ENCODE peak calls at places on chromosome 1, in six cellular contexts. One of them, this sample, is unnamed.

GRCh38 chr1:22452401-22452963 is 831 bp downstream of the ZBTB40 start:
- DNase-seq in esophagus squamous epithelium: no peak
- DNase-seq in spleen: no peak
- DNase-seq in MM.1S: peak; percentile 49
- DNase-seq in neural progenitor cell: no peak
- DNase-seq in heart right ventricle: no peak
- DNase-seq in this sample: no peak

GRCh38 chr1:234997201-234998173 is 131.2 kb downstream of the TOMM20 start:
- DNase-seq in esophagus squamous epithelium: peak; percentile 31
- DNase-seq in spleen: no peak
- DNase-seq in MM.1S: no peak
- DNase-seq in neural progenitor cell: no peak
- DNase-seq in heart right ventricle: peak; percentile 97
- DNase-seq in this sample: peak; percentile 94

GRCh38 chr1:151494741-151495281 is 16.4 kb upstream of the CGN start:
- DNase-seq in esophagus squamous epithelium: no peak
- DNase-seq in spleen: no peak
- DNase-seq in MM.1S: no peak
- DNase-seq in neural progenitor cell: peak; percentile 68
- DNase-seq in heart right ventricle: no peak
- DNase-seq in this sample: peak; percentile 90

GRCh38 chr1:68120136-68120791 is 69.8 kb upstream of the DIRAS3 start:
- DNase-seq in esophagus squamous epithelium: no peak
- DNase-seq in spleen: no peak
- DNase-seq in MM.1S: peak; percentile 76
- DNase-seq in neural progenitor cell: peak; percentile 72
- DNase-seq in heart right ventricle: no peak
- DNase-seq in this sample: peak; percentile 82

GRCh38 chr1:19644422-19644760 is 280 bp downstream of the NBL1 start:
- DNase-seq in esophagus squamous epithelium: no peak
- DNase-seq in spleen: no peak
- DNase-seq in MM.1S: no peak
- DNase-seq in neural progenitor cell: peak; percentile 53
- DNase-seq in heart right ventricle: no peak
- DNase-seq in this sample: no peak

GRCh38 chr1:116356673-116357072 is 16.4 kb upstream of the ATP1A1 start:
- DNase-seq in esophagus squamous epithelium: no peak
- DNase-seq in spleen: no peak
- DNase-seq in MM.1S: no peak
- DNase-seq in neural progenitor cell: no peak
- DNase-seq in heart right ventricle: no peak
- DNase-seq in this sample: no peak

GRCh38 chr1:234558186-234558836 is 51.7 kb downstream of the IRF2BP2 start:
- DNase-seq in esophagus squamous epithelium: no peak
- DNase-seq in spleen: no peak
- DNase-seq in MM.1S: no peak
- DNase-seq in neural progenitor cell: no peak
- DNase-seq in heart right ventricle: no peak
- DNase-seq in this sample: no peak

GRCh38 chr1:156477526-156478249 is 22.9 kb downstream of the MEF2D start:
- DNase-seq in esophagus squamous epithelium: no peak
- DNase-seq in spleen: no peak
- DNase-seq in MM.1S: no peak
- DNase-seq in neural progenitor cell: no peak
- DNase-seq in heart right ventricle: no peak
- DNase-seq in this sample: no peak

GRCh38 chr1:239944666-239945065 is 147.0 kb upstream of the FMN2 start:
- DNase-seq in esophagus squamous epithelium: no peak
- DNase-seq in spleen: no peak
- DNase-seq in MM.1S: no peak
- DNase-seq in neural progenitor cell: no peak
- DNase-seq in heart right ventricle: no peak
- DNase-seq in this sample: no peak

GRCh38 chr1:31753623-31754349 is 10.4 kb downstream of the ADGRB2 start:
- DNase-seq in esophagus squamous epithelium: no peak
- DNase-seq in spleen: no peak
- DNase-seq in MM.1S: no peak
- DNase-seq in neural progenitor cell: no peak
- DNase-seq in heart right ventricle: peak; percentile 56
- DNase-seq in this sample: peak; percentile 84

GRCh38 chr1:223219846-223220610 is 77.0 kb upstream of the TLR5 start:
- DNase-seq in esophagus squamous epithelium: no peak
- DNase-seq in spleen: no peak
- DNase-seq in MM.1S: no peak
- DNase-seq in neural progenitor cell: no peak
- DNase-seq in heart right ventricle: no peak
- DNase-seq in this sample: no peak

DNA sequence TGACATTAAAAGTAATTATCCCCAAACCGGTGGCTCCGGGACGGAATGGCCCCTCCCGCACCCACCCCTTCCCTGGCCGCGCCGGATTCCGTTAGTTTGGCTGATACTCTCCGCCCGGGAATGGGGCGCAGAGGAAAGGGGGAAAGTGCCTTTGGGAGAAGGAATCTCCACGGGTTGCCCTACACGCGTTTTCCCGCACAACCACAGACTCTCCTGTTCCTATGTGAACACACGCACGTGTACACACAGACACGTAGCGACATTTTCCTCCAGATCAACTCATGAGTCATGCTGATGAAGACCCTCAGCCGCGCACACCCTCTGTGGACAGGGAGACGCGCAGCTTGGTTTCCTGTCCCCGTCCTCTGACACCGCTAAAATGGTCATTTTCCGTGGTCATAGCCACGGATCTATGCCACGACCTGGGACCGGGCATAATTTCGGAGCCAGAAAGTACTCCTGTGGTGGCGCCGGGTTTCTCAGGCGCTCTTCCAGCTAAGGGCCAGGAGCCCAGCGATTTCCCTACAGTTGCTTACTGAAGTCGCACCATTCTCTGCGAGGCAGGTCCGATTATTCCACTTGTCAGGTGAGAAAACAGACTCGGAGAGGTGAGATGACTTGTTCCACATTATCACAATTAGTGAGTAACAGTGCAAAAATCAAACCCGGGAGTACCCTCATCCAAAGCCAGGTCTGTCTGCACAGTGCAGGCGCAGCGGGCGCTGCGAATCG is 4.0 kb upstream of the DMRTA2 start:
- DNase-seq in esophagus squamous epithelium: no peak
- DNase-seq in spleen: no peak
- DNase-seq in MM.1S: no peak
- DNase-seq in neural progenitor cell: peak; percentile 62
- DNase-seq in heart right ventricle: no peak
- DNase-seq in this sample: no peak
- H3K9me3 ChIP-seq in esophagus squamous epithelium: no peaks in the 10 kb centered on the region
- H3K9me3 ChIP-seq in spleen: peaks cover 3% of the 10 kb centered on the region
- H3K9me3 ChIP-seq in MM.1S: no peaks in the 10 kb centered on the region
- H3K9me3 ChIP-seq in neural progenitor cell: no peaks in the 10 kb centered on the region
- H3K9me3 ChIP-seq in heart right ventricle: no peaks in the 10 kb centered on the region
- H3K9me3 ChIP-seq in this sample: no peaks in the 10 kb centered on the region

GRCh38 chr1:205319081-205320018 is 2.2 kb downstream of the NUAK2 start:
- DNase-seq in esophagus squamous epithelium: no peak
- DNase-seq in spleen: peak; percentile 81
- DNase-seq in MM.1S: peak; percentile 45
- DNase-seq in neural progenitor cell: no peak
- DNase-seq in heart right ventricle: peak; percentile 52
- DNase-seq in this sample: no peak
- H3K27me3 ChIP-seq in esophagus squamous epithelium: no peaks in the 10 kb centered on the region
- H3K27me3 ChIP-seq in spleen: no peaks in the 10 kb centered on the region
- H3K27me3 ChIP-seq in MM.1S: no peaks in the 10 kb centered on the region
- H3K27me3 ChIP-seq in neural progenitor cell: no peaks in the 10 kb centered on the region
- H3K27me3 ChIP-seq in heart right ventricle: no peaks in the 10 kb centered on the region
- H3K27me3 ChIP-seq in this sample: no peaks in the 10 kb centered on the region

DNA sequence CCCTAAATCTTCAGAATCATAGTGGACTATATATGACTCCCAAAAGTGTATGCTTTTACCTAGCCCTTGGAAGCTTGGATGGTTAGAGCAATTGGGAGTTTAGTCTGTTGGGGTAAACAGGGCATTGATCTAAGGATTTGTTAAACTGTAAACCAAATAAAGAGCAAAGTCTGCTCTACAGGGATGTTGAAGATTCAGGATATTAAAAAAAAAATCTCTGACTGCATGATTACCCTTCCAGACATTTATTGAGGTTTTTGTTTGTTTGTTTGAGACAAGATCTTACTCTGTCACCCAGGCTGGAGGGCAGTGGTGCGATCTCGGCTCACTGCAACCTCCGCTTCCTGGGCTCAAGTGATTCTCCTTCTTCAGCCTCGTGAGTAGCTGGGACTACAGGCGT is 31.6 kb downstream of the PBX1 start:
- DNase-seq in esophagus squamous epithelium: no peak
- DNase-seq in spleen: no peak
- DNase-seq in MM.1S: no peak
- DNase-seq in neural progenitor cell: no peak
- DNase-seq in heart right ventricle: no peak
- DNase-seq in this sample: no peak
- H3K4me1 ChIP-seq in esophagus squamous epithelium: peaks cover 5% of the 10 kb centered on the region
- H3K4me1 ChIP-seq in spleen: no peaks in the 10 kb centered on the region
- H3K4me1 ChIP-seq in MM.1S: no peaks in the 10 kb centered on the region
- H3K4me1 ChIP-seq in neural progenitor cell: peaks cover 64% of the 10 kb centered on the region
- H3K4me1 ChIP-seq in heart right ventricle: peaks cover 67% of the 10 kb centered on the region
- H3K4me1 ChIP-seq in this sample: peaks cover 15% of the 10 kb centered on the region

GRCh38 chr1:2789986-2790581 is 11.4 kb downstream of the TTC34 start:
- DNase-seq in esophagus squamous epithelium: no peak
- DNase-seq in spleen: peak; percentile 61
- DNase-seq in MM.1S: no peak
- DNase-seq in neural progenitor cell: no peak
- DNase-seq in heart right ventricle: no peak
- DNase-seq in this sample: no peak
- H3K9me3 ChIP-seq in esophagus squamous epithelium: no peaks in the 10 kb centered on the region
- H3K9me3 ChIP-seq in spleen: peaks cover 41% of the 10 kb centered on the region
- H3K9me3 ChIP-seq in MM.1S: no peaks in the 10 kb centered on the region
- H3K9me3 ChIP-seq in neural progenitor cell: peaks cover 14% of the 10 kb centered on the region
- H3K9me3 ChIP-seq in heart right ventricle: peaks cover 31% of the 10 kb centered on the region
- H3K9me3 ChIP-seq in this sample: peaks cover 12% of the 10 kb centered on the region

This sample was measured in SJCRH30.